ENCODE peak calls at places on chromosomes 5 and 9, in eight cellular contexts. C is fibroblast of lung, A is endothelial cell of umbilical vein, U is SK-N-SH, S is PC-3, F is neural progenitor cell, Q is neuronal stem cell, T is mammary epithelial cell. I is an unnamed sample.

GRCh38 chr5:1555011-1555807 is 31.4 kb upstream of the LPCAT1 start:
- DNase-seq in C (peak), A (no peak), U (no peak), S (peak), F (no peak), Q (no peak), T (peak), I (peak)

GRCh38 chr9:132560604-132561304 is 21.7 kb upstream of the BARHL1 start:
- DNase-seq in C (no peak), A (no peak), U (peak), S (no peak), F (no peak), Q (no peak), T (no peak), I (no peak)

GRCh38 chr5:154923441-154924430 is 14.3 kb downstream of the GEMIN5 start:
- DNase-seq in C (peak), A (no peak), U (no peak), S (no peak), F (no peak), Q (no peak), T (peak), I (no peak)

GRCh38 chr9:131500939-131501541 is 1.7 kb upstream of the POMT1 start:
- DNase-seq in C (peak), A (peak), U (no peak), S (peak), F (no peak), Q (no peak), T (peak), I (peak)

GRCh38 chr9:104808030-104808614 is 44.2 kb downstream of the NIPSNAP3B start:
- DNase-seq in C (peak), A (peak), U (peak), S (peak), F (peak), Q (no peak), T (peak), I (peak)

GRCh38 chr9:131887680-131888079 is 147.8 kb upstream of the RAPGEF1 start:
- DNase-seq in C (no peak), A (no peak), U (no peak), S (no peak), F (no peak), Q (no peak), T (peak), I (no peak)

GRCh38 chr5:59174248-59174844 is 591.5 kb downstream of the RAB3C start:
- DNase-seq in C (peak), A (peak), U (peak), S (peak), F (peak), Q (peak), T (peak), I (peak)

GRCh38 chr5:171714851-171715250 is 70.8 kb upstream of the SMIM23 start:
- DNase-seq in C (no peak), A (no peak), U (no peak), S (no peak), F (no peak), Q (no peak), T (no peak), I (no peak)

GRCh38 chr5:64838803-64839202 is 70.1 kb downstream of the CWC27 start:
- DNase-seq in C (peak), A (peak), U (no peak), S (peak), F (no peak), Q (no peak), T (peak), I (peak)

GRCh38 chr5:36662291-36662851 is 56.0 kb downstream of the SLC1A3 start:
- DNase-seq in C (peak), A (no peak), U (no peak), S (no peak), F (peak), Q (no peak), T (no peak), I (no peak)

GRCh38 chr9:90300901-90301688 is 341.5 kb downstream of the DIRAS2 start:
- DNase-seq in C (peak), A (peak), U (peak), S (peak), F (no peak), Q (no peak), T (peak), I (peak)

GRCh38 chr9:117187498-117187897 is 227.4 kb downstream of the ASTN2 start:
- DNase-seq in C (no peak), A (no peak), U (no peak), S (no peak), F (no peak), Q (no peak), T (no peak), I (no peak)

GRCh38 chr5:33662721-33663435 is 222.1 kb downstream of the TARS1 start:
- DNase-seq in C (peak), A (no peak), U (no peak), S (no peak), F (no peak), Q (no peak), T (no peak), I (peak)

GRCh38 chr5:63963080-63963735 is 963 bp upstream of the HTR1A start:
- DNase-seq in C (peak), A (peak), U (peak), S (peak), F (peak), Q (peak), T (peak), I (peak)

GRCh38 chr9:18806277-18806676 is 226.7 kb downstream of the SAXO1 start:
- DNase-seq in C (no peak), A (no peak), U (no peak), S (no peak), F (no peak), Q (no peak), T (no peak), I (no peak)

DNA sequence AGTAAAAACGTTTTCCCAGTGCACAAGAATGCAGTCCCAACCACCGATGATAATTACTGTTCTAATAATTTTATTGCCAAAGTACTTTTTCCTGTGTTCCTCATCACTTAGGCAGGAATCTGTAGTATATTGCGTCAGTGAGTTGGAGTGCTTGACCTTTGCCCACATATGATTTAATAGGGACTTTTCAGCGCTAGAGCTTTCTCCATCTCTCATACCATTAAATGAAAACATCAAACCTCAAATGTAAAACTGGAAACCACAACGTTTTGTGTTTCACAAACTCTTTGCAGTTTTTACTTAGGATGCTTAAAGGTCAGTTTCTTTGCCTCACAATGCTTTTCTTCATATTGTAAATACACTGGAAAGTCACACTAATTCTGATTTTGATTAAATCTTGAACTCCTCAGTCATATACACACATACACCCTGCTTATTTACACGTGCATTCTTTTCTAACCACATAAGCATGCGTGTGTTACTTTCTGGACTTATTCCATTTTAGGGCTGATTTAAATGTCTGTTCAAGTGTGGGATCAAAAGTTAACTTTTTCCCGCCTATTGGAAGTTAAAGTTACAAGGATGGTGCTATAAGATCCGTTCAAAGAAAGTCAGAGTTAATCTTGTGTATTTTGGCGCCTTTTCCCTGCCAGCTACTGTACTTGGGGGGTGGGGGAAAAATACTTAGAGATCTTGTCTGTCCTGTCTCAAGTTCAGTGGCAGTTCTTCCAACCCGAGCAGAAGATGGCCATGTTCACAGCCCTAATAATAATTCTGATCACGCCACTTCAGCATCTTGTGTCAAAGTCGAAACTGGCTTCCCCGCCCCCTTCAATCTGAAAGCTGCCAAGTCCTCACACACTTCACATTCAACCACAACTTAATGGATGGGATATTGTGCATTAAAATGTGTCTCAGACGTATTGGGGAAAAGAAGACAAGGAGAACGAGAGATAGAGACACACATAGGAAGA is 6.6 kb upstream of the NFIB start:
- DNase-seq in C (peak), A (peak), U (no peak), S (peak), F (no peak), Q (no peak), T (peak), I (peak)
- H2AFZ ChIP-seq in C (no peak), A (peak), U (peak), S (no peak), F (no peak), Q (peak), T (peak), I (no peak)

DNA sequence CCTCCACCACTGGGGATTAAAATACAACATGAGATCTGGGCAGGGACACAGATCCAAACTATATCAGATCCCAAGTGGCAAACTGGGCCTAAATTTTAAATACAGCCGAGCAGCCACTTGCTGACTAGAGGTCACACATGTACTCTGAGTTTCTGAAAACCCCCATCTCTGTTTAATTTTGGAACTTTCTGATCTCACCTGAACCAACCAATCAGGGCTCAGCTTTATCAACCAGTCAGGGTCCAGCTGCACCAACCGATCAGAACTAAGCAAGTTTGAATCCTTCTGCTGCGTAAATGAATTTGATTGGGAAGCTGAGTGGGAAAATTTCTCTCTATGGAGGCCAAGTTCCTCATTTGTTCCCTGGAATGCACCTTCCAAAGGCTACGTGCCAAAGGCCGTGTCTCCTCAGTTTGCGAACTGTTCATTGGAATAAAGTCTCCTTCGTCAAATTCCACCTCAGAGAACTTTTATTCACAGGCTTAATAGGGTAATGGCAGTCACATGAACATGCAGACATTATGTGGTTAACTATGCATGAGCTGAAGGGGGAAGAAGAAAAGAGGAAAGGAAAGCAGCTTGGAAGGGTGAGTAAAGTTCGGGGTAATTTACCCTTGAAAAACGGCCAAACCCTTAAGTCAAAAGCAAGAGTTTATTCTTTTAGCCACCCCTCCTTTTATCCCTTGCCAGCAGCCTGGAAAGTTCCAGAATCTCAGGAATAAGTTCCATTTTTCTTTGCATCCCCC is 3.7 kb downstream of the CD180 start:
- DNase-seq in C (peak), A (no peak), U (no peak), S (no peak), F (no peak), Q (no peak), T (no peak), I (no peak)
- H3K4me3 ChIP-seq in C (no peak), A (no peak), U (no peak), S (no peak), F (no peak), Q (no peak), T (no peak), I (no peak)

DNA sequence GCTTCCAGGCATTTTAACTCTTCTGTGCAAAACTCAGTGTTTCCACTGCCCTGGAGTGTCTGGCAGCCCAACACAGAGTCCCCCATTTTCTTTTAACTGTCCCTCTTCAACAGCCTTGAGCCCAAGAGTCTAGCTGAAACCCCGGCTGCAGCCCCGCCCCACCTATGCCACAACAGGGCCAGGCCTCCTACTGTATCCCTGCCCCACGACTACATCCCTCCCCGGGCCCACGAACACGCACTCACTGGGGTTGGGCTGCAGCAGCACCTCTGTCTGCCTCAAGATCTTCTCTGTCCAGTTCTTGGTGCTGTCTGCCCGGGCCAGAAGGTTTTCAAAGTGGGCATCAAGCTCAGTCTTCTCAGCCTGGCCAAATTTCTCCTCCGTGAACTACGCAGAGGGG is 6.1 kb downstream of the SH3GLB2 start:
- DNase-seq in C (no peak), A (no peak), U (peak), S (no peak), F (no peak), Q (no peak), T (no peak), I (no peak)
- H3K27ac ChIP-seq in C (no peak), A (no peak), U (no peak), S (no peak), F (no peak), Q (no peak), T (no peak), I (no peak)

DNA sequence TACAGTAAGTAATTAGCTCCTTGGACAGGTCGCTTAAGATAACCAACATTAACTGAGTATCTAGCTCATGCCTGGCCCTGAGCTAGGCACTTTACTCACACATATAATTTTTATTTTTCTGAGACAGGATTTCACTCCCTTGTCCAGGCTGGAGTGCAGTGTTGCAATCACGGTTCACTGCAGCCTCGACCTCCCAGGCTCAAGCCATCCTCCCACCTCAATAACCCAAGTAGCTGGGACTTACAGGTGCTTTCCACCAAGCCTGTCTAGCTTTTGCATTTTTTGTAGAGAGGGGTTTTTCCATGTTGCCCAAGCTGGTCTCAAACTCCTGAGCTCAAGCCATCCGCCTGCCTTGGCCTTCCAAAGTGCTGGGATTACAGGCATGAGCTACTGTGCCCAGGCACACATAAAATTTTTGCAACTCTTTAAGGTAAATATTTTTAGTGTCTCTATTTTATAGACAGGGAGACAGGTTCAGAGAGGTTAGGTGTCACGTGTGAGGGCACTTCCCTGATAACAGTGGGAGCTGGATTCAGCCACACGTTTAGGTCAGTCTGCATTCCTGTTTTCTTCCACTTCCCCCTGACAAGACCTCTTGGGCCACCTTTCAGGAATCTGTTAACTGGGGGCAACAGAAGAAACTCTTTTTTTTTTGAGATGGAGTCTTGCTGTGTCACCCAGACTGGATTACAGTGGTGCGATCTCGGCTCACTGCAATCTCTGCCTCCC is 18.2 kb downstream of the HBEGF start:
- DNase-seq in C (no peak), A (peak), U (no peak), S (no peak), F (no peak), Q (no peak), T (no peak), I (no peak)
- H2AFZ ChIP-seq in C (no peak), A (no peak), U (peak), S (peak), F (peak), Q (peak), T (no peak), I (no peak)

GRCh38 chr9:106287108-106287631 is 575.8 kb upstream of the ZNF462 start:
- DNase-seq in C (peak), A (no peak), U (peak), S (no peak), F (peak), Q (no peak), T (peak), I (no peak)
- H3K4me3 ChIP-seq in C (no peak), A (no peak), U (no peak), S (no peak), F (no peak), Q (no peak), T (peak), I (no peak)

GRCh38 chr5:173928871-173929574 is 40.9 kb downstream of the CPEB4 start:
- DNase-seq in C (no peak), A (no peak), U (no peak), S (no peak), F (no peak), Q (no peak), T (no peak), I (no peak)
- H3K27ac ChIP-seq in C (no peak), A (no peak), U (no peak), S (no peak), F (no peak), Q (no peak), T (no peak), I (no peak)

DNA sequence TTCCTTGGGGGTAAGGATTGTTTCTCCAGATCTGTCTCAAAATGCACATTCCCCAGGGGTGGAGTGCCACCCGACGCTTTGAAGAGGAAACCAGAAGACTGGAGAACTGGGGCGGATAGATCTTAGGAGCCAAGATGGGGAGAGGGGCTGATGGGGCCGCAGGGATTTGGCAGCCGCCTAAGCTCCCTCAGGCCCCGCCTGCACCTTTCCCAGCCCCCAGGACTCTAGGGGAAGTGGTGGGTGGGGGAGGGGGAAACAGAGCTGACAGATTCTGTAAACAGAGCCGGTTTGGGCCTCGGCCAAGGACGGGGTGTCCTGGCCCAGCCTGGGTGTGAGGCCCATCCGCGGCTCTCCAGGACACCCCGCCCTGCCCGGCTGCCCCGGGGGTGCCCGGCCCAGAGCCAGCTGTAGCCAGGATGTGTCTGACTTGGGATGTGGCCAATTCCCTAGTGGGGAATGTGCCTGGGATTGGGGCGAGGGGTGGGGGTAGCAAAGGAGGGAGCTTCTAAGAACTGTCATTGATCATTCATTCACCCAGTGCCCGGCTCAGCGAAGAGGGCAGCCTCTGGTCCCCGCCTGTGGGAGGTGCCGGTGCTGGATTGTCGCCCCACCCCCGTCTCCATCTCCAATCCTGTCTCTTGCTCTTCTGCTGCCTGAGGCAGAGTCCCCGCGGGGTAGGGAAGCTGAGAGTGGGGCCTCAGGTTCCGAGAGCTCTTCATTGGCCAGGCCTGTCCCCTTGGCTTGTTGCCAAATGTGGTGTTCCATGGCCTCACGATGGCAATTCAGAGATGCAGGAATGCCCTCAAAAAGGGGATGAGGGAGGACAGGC is 54.8 kb upstream of the CDKN2AIPNL start:
- DNase-seq in C (peak), A (peak), U (peak), S (peak), F (peak), Q (peak), T (peak), I (peak)
- H2AFZ ChIP-seq in C (no peak), A (peak), U (peak), S (peak), F (peak), Q (peak), T (peak), I (peak)

GRCh38 chr5:26482076-26482816 is 556.1 kb downstream of the CDH9 start:
- DNase-seq in C (no peak), A (no peak), U (no peak), S (peak), F (no peak), Q (no peak), T (no peak), I (no peak)
- H3K4me3 ChIP-seq in C (no peak), A (no peak), U (peak), S (peak), F (no peak), Q (no peak), T (no peak), I (no peak)

GRCh38 chr5:84693256-84693655 is 308.6 kb upstream of the EDIL3 start:
- DNase-seq in C (peak), A (no peak), U (no peak), S (peak), F (no peak), Q (no peak), T (no peak), I (no peak)
- H3K27ac ChIP-seq in C (no peak), A (no peak), U (no peak), S (peak), F (no peak), Q (no peak), T (no peak), I (no peak)